ENCODE peak calls at places on chromosomes 11 and 22, in five cellular contexts. M is bronchial epithelial cell, I is stomach, P is left ventricle myocardium inferior, Z is aorta. Y is an unnamed sample. For H3K36me3, the result is how much of the 10 kb centered on the place peaks cover.

GRCh38 chr11:130164221-130164570 is 4.6 kb downstream of the ST14 start:
- DNase-seq in Z (no peak), P (no peak), I (no peak), M (no peak), Y (no peak)

GRCh38 chr11:43643898-43644625 is 36.5 kb upstream of the HSD17B12 start:
- DNase-seq in P (peak), Z (peak), I (peak), M (peak), Y (peak)

GRCh38 chr11:79362821-79363220 is 78.0 kb downstream of the TENM4 start:
- DNase-seq in P (no peak), Z (no peak), I (no peak), M (peak), Y (no peak)

GRCh38 chr11:31804439-31805036 is 6.6 kb downstream of the PAX6 start:
- DNase-seq in P (no peak), I (no peak), Z (no peak), M (no peak), Y (no peak)

GRCh38 chr11:71463331-71464211 is 10.6 kb downstream of the NADSYN1 start:
- DNase-seq in Z (no peak), I (no peak), P (no peak), M (no peak), Y (no peak)

GRCh38 chr11:63813563-63814382 is 517 bp downstream of the SPINDOC start:
- DNase-seq in Z (peak), P (peak), I (peak), M (no peak), Y (peak)

GRCh38 chr11:72235351-72236057 is 8.5 kb downstream of the PHOX2A start:
- DNase-seq in I (no peak), P (no peak), Z (no peak), M (no peak), Y (no peak)

GRCh38 chr11:15234796-15235195 is 120.1 kb downstream of the INSC start:
- DNase-seq in I (no peak), Z (no peak), P (no peak), M (peak), Y (no peak)

GRCh38 chr11:122032317-122032716 is 83.7 kb downstream of the BLID start:
- DNase-seq in Z (no peak), I (no peak), P (no peak), M (no peak), Y (no peak)

GRCh38 chr11:60844045-60844869 is 2.3 kb downstream of the CCDC86 start:
- DNase-seq in M (peak), Z (no peak), I (no peak), P (no peak), Y (no peak)

GRCh38 chr11:112470355-112470754 is 209.7 kb upstream of the PLET1 start:
- DNase-seq in Z (no peak), M (peak), I (no peak), P (no peak), Y (no peak)

GRCh38 chr11:2690596-2691354 is 9.0 kb downstream of the KCNQ1OT1 start:
- DNase-seq in M (no peak), I (no peak), P (no peak), Z (peak), Y (peak)

GRCh38 chr11:73009972-73010371 is 132.1 kb downstream of the FCHSD2 start:
- DNase-seq in P (no peak), M (no peak), I (no peak), Z (no peak), Y (no peak)

GRCh38 chr11:13313005-13313819 is 35.6 kb downstream of the BMAL1 start:
- DNase-seq in Z (no peak), M (peak), P (no peak), I (no peak), Y (no peak)

GRCh38 chr22:43464809-43465208 is 53.0 kb downstream of the MPPED1 start:
- DNase-seq in I (no peak), M (no peak), Z (no peak), P (no peak), Y (no peak)

GRCh38 chr11:115759622-115760527 is 255.7 kb upstream of the CADM1 start:
- DNase-seq in M (no peak), Z (peak), I (no peak), P (peak), Y (peak)

GRCh38 chr11:9943346-9944110 is 279.7 kb downstream of the SWAP70 start:
- DNase-seq in M (peak), I (no peak), P (no peak), Z (no peak), Y (no peak)

GRCh38 chr22:25878933-25879332 is 136.9 kb downstream of the MYO18B start:
- DNase-seq in Z (no peak), M (no peak), I (no peak), P (no peak), Y (no peak)

GRCh38 chr22:50729391-50730012 is 8.5 kb upstream of the ACR start:
- DNase-seq in M (no peak), Z (peak), P (peak), I (no peak), Y (peak)

GRCh38 chr11:12029738-12030363 is 21.4 kb upstream of the DKK3 start:
- DNase-seq in Z (no peak), M (peak), I (no peak), P (no peak), Y (no peak)

GRCh38 chr11:113818426-113818825 is 38.8 kb downstream of the CLDN25 start:
- DNase-seq in Z (no peak), I (no peak), P (no peak), M (peak), Y (no peak)

GRCh38 chr11:88886796-88887195 is 179.0 kb downstream of the GRM5 start:
- DNase-seq in M (peak), Z (no peak), I (no peak), P (no peak), Y (no peak)

GRCh38 chr11:115422013-115422697 is 82.1 kb downstream of the CADM1 start:
- DNase-seq in I (no peak), Z (no peak), M (no peak), P (no peak), Y (no peak)

GRCh38 chr11:124402326-124402922 is 3.6 kb upstream of the OR8B3 start:
- DNase-seq in I (peak), P (peak), Z (peak), M (peak), Y (no peak)

GRCh38 chr11:16347928-16348685 is 8.2 kb downstream of the SOX6 start:
- DNase-seq in M (peak), P (no peak), I (no peak), Z (no peak), Y (no peak)

GRCh38 chr22:27238935-27239510 is 562.5 kb downstream of the MN1 start:
- DNase-seq in Z (peak), M (peak), I (no peak), P (peak), Y (peak)

GRCh38 chr11:16299884-16300778 is 56.2 kb downstream of the SOX6 start:
- DNase-seq in M (no peak), Z (no peak), P (no peak), I (no peak), Y (no peak)

GRCh38 chr22:24433001-24433867 is 5.8 kb downstream of the ADORA2A start:
- DNase-seq in Z (no peak), I (no peak), M (no peak), P (no peak), Y (peak)

GRCh38 chr11:27372159-27372558 is 9.1 kb upstream of the CCDC34 start:
- DNase-seq in Z (no peak), I (no peak), M (no peak), P (no peak), Y (no peak)

GRCh38 chr22:49400866-49401598 is 426.6 kb downstream of the BRD1 start:
- DNase-seq in Z (no peak), M (no peak), I (peak), P (no peak), Y (no peak)

GRCh38 chr11:9269492-9270030 is 4.4 kb upstream of the DENND5A start:
- DNase-seq in Z (no peak), M (no peak), I (no peak), P (no peak), Y (no peak)

GRCh38 chr11:103807806-103808205 is 228.6 kb upstream of the DDI1 start:
- DNase-seq in Z (no peak), M (peak), I (no peak), P (no peak), Y (no peak)

GRCh38 chr11:26820739-26821138 is 98.9 kb upstream of the SLC5A12 start:
- DNase-seq in Z (no peak), M (peak), P (no peak), I (no peak), Y (no peak)

DNA sequence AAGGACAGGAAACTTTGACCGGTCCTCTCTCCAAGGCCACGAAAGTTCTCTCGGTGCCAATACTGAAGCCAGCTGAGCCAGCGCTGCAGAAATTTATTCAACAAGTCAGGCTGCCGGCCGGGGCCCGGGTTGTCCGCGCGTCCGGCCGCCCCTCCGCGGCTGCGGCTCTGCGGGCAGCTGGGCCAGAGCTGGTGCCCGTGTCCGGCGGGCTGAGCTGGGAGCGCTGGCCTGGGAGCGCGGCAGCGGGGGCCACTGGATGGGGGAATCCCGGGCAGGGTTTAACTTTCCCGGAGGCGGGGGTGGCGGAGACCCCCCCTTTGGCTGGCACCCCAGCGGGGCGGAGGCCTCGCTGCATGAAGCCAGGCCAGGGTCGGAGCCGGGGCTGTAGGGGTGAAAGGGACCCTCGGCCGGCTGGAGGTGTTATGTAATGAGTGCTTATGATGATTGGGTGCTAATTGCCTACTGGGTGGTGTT is 12.3 kb upstream of the CACNA1I start:
- DNase-seq in I (no peak), P (no peak), M (no peak), Z (no peak), Y (no peak)
- H3K4me3 ChIP-seq in I (peak), P (peak), M (no peak), Z (no peak), Y (no peak)

GRCh38 chr11:120702656-120703055 is 191.1 kb downstream of the GRIK4 start:
- DNase-seq in P (no peak), Z (no peak), M (no peak), I (no peak), Y (no peak)
- H3K36me3 ChIP-seq in P (under half), Z (under half), M (under half), I (under half), Y (under half)

DNA sequence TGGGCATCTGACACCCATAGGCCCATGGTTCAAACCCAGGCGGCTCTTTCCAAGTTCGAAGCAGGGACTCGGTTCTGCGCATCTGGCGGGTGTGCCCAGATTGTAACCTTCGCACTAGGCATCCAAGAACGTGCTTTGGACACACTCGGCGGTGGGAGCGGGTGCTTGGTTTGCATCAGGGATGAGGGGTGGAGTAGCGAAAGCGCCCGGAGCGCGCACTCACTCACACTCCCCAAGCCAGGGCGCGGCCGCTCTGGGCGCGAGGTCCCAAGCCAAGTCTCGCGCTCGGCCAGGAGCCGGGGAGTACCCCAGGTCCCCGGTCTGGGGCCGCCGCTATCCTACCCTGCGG is 243 bp upstream of the SYT9 start:
- DNase-seq in P (no peak), M (no peak), Z (no peak), I (no peak), Y (no peak)
- H3K4me3 ChIP-seq in P (peak), M (peak), Z (no peak), I (peak), Y (peak)

GRCh38 chr11:125600663-125601062 is 8.0 kb downstream of the STT3A start:
- DNase-seq in Z (no peak), M (no peak), P (no peak), I (no peak), Y (no peak)
- H3K36me3 ChIP-seq in Z (under half), M (under half), P (half or more), I (half or more), Y (half or more)

GRCh38 chr22:46673677-46674236 is 53.6 kb downstream of the GRAMD4 start:
- DNase-seq in P (no peak), I (no peak), Z (no peak), M (no peak), Y (no peak)
- H3K4me3 ChIP-seq in P (peak), I (no peak), Z (no peak), M (no peak), Y (no peak)

GRCh38 chr11:76808158-76808557 is 25.0 kb downstream of the TSKU start:
- DNase-seq in I (no peak), M (no peak), Z (no peak), P (no peak), Y (no peak)
- H3K36me3 ChIP-seq in I (under half), M (under half), Z (under half), P (under half), Y (under half)

DNA sequence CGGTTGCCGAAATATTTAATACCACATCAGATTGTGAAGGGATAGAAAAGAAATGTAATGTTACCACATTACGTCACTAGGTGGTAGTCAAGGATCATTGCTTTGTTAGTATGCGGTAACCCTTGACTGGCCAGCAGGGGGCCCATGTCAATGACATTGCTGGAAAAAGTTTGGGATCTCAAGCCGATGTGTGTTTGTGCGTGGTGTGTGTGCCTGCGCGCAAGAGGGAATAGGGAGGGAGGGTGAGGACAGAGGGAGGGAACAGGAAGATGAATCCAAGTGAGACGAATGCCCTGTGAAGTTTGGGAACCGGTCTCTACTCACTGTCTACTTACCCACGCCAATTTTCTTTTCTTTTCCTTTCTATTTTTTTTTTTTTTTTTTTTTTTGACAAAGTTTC is 10.7 kb upstream of the MRGPRX2 start:
- DNase-seq in Z (peak), I (peak), P (peak), M (peak), Y (peak)
- H3K4me3 ChIP-seq in Z (no peak), I (no peak), P (peak), M (no peak), Y (no peak)

GRCh38 chr11:6588018-6588417 is 15.4 kb downstream of the RRP8 start:
- DNase-seq in Z (no peak), P (no peak), M (no peak), I (no peak), Y (no peak)
- H3K36me3 ChIP-seq in Z (under half), P (under half), M (under half), I (under half), Y (under half)